ENCODE peak calls at places on chromosomes 7 and 10, in five cellular contexts. One of them, this sample, is unnamed.

GRCh38 chr7:128879939-128880746 is 17.5 kb downstream of the ATP6V1F start:
- DNase-seq in body of pancreas: peak
- DNase-seq in A549: peak
- DNase-seq in transverse colon: peak
- DNase-seq in adrenal gland: peak
- DNase-seq in this sample: peak

GRCh38 chr7:127504715-127505114 is 80.7 kb downstream of the GCC1 start:
- DNase-seq in body of pancreas: peak
- DNase-seq in A549: peak
- DNase-seq in transverse colon: peak
- DNase-seq in adrenal gland: no peak
- DNase-seq in this sample: no peak

GRCh38 chr7:98802088-98802780 is 67.6 kb downstream of the TMEM130 start:
- DNase-seq in body of pancreas: no peak
- DNase-seq in A549: peak
- DNase-seq in transverse colon: peak
- DNase-seq in adrenal gland: peak
- DNase-seq in this sample: no peak

GRCh38 chr10:34721201-34721840 is 93.8 kb downstream of the PARD3 start:
- DNase-seq in body of pancreas: no peak
- DNase-seq in A549: no peak
- DNase-seq in transverse colon: no peak
- DNase-seq in adrenal gland: no peak
- DNase-seq in this sample: no peak

GRCh38 chr7:124722292-124722691 is 43.3 kb downstream of the GPR37 start:
- DNase-seq in body of pancreas: no peak
- DNase-seq in A549: peak
- DNase-seq in transverse colon: no peak
- DNase-seq in adrenal gland: no peak
- DNase-seq in this sample: no peak

GRCh38 chr10:27345455-27345909 is 104.9 kb upstream of the ACBD5 start:
- DNase-seq in body of pancreas: no peak
- DNase-seq in A549: no peak
- DNase-seq in transverse colon: no peak
- DNase-seq in adrenal gland: no peak
- DNase-seq in this sample: no peak

GRCh38 chr10:85926986-85927385 is 439.6 kb downstream of the GRID1 start:
- DNase-seq in body of pancreas: no peak
- DNase-seq in A549: no peak
- DNase-seq in transverse colon: no peak
- DNase-seq in adrenal gland: no peak
- DNase-seq in this sample: no peak

GRCh38 chr10:121873236-121873635 is 54.6 kb downstream of the ATE1 start:
- DNase-seq in body of pancreas: no peak
- DNase-seq in A549: no peak
- DNase-seq in transverse colon: no peak
- DNase-seq in adrenal gland: no peak
- DNase-seq in this sample: no peak

GRCh38 chr7:43785425-43785824 is 26.9 kb downstream of the BLVRA start:
- DNase-seq in body of pancreas: no peak
- DNase-seq in A549: peak
- DNase-seq in transverse colon: peak
- DNase-seq in adrenal gland: peak
- DNase-seq in this sample: peak

GRCh38 chr10:44366936-44367630 is 17.8 kb downstream of the CXCL12 start:
- DNase-seq in body of pancreas: no peak
- DNase-seq in A549: no peak
- DNase-seq in transverse colon: no peak
- DNase-seq in adrenal gland: no peak
- DNase-seq in this sample: no peak

GRCh38 chr10:116767235-116767634 is 24.9 kb upstream of the HSPA12A start:
- DNase-seq in body of pancreas: no peak
- DNase-seq in A549: peak
- DNase-seq in transverse colon: peak
- DNase-seq in adrenal gland: peak
- DNase-seq in this sample: peak

GRCh38 chr10:3716093-3716492 is 68.9 kb downstream of the KLF6 start:
- DNase-seq in body of pancreas: no peak
- DNase-seq in A549: no peak
- DNase-seq in transverse colon: no peak
- DNase-seq in adrenal gland: no peak
- DNase-seq in this sample: no peak

GRCh38 chr7:157775560-157776332 is 438.9 kb downstream of the DNAJB6 start:
- DNase-seq in body of pancreas: no peak
- DNase-seq in A549: peak
- DNase-seq in transverse colon: no peak
- DNase-seq in adrenal gland: no peak
- DNase-seq in this sample: no peak

GRCh38 chr10:59332581-59332980 is 29.8 kb downstream of the FAM13C start:
- DNase-seq in body of pancreas: no peak
- DNase-seq in A549: no peak
- DNase-seq in transverse colon: no peak
- DNase-seq in adrenal gland: no peak
- DNase-seq in this sample: no peak

GRCh38 chr10:6753644-6754043 is 173.6 kb upstream of the PRKCQ start:
- DNase-seq in body of pancreas: no peak
- DNase-seq in A549: no peak
- DNase-seq in transverse colon: peak
- DNase-seq in adrenal gland: no peak
- DNase-seq in this sample: no peak

GRCh38 chr7:82723411-82723810 is 279.8 kb upstream of the CACNA2D1 start:
- DNase-seq in body of pancreas: no peak
- DNase-seq in A549: no peak
- DNase-seq in transverse colon: no peak
- DNase-seq in adrenal gland: no peak
- DNase-seq in this sample: no peak

GRCh38 chr10:65787571-65787970 is 1138.3 kb upstream of the LRRTM3 start:
- DNase-seq in body of pancreas: no peak
- DNase-seq in A549: no peak
- DNase-seq in transverse colon: no peak
- DNase-seq in adrenal gland: no peak
- DNase-seq in this sample: no peak

GRCh38 chr10:65791979-65792378 is 1133.9 kb upstream of the LRRTM3 start:
- DNase-seq in body of pancreas: no peak
- DNase-seq in A549: no peak
- DNase-seq in transverse colon: peak
- DNase-seq in adrenal gland: no peak
- DNase-seq in this sample: no peak

GRCh38 chr10:65786279-65786678 is 1139.6 kb upstream of the LRRTM3 start:
- DNase-seq in body of pancreas: no peak
- DNase-seq in A549: no peak
- DNase-seq in transverse colon: no peak
- DNase-seq in adrenal gland: no peak
- DNase-seq in this sample: no peak
- TF ChIP-seq POLR2A in body of pancreas: no peak
- TF ChIP-seq POLR2A in A549: no peak
- TF ChIP-seq POLR2A in transverse colon: no peak
- TF ChIP-seq POLR2A in adrenal gland: no peak
- TF ChIP-seq POLR2A in this sample: no peak

GRCh38 chr7:20267482-20267881 is 50.3 kb upstream of the MACC1 start:
- DNase-seq in body of pancreas: no peak
- DNase-seq in A549: no peak
- DNase-seq in transverse colon: no peak
- DNase-seq in adrenal gland: no peak
- DNase-seq in this sample: no peak
- TF ChIP-seq CTCF in body of pancreas: no peak
- TF ChIP-seq CTCF in A549: no peak
- TF ChIP-seq CTCF in transverse colon: no peak
- TF ChIP-seq CTCF in adrenal gland: no peak
- TF ChIP-seq CTCF in this sample: no peak

GRCh38 chr10:101060036-101060950 is 1.5 kb upstream of the KAZALD1 start:
- DNase-seq in body of pancreas: peak
- DNase-seq in A549: peak
- DNase-seq in transverse colon: peak
- DNase-seq in adrenal gland: peak
- DNase-seq in this sample: peak

GRCh38 chr10:101062231-101063161 is 707 bp downstream of the KAZALD1 start:
- DNase-seq in body of pancreas: peak
- DNase-seq in A549: peak
- DNase-seq in transverse colon: peak
- DNase-seq in adrenal gland: peak
- DNase-seq in this sample: peak

GRCh38 chr10:101063162-101063525 is 1.4 kb downstream of the KAZALD1 start:
- DNase-seq in body of pancreas: no peak
- DNase-seq in A549: no peak
- DNase-seq in transverse colon: no peak
- DNase-seq in adrenal gland: no peak
- DNase-seq in this sample: no peak

GRCh38 chr10:101061814-101062230 is at the start of gene KAZALD1:
- DNase-seq in body of pancreas: peak
- DNase-seq in A549: no peak
- DNase-seq in transverse colon: no peak
- DNase-seq in adrenal gland: no peak
- DNase-seq in this sample: no peak

DNA sequence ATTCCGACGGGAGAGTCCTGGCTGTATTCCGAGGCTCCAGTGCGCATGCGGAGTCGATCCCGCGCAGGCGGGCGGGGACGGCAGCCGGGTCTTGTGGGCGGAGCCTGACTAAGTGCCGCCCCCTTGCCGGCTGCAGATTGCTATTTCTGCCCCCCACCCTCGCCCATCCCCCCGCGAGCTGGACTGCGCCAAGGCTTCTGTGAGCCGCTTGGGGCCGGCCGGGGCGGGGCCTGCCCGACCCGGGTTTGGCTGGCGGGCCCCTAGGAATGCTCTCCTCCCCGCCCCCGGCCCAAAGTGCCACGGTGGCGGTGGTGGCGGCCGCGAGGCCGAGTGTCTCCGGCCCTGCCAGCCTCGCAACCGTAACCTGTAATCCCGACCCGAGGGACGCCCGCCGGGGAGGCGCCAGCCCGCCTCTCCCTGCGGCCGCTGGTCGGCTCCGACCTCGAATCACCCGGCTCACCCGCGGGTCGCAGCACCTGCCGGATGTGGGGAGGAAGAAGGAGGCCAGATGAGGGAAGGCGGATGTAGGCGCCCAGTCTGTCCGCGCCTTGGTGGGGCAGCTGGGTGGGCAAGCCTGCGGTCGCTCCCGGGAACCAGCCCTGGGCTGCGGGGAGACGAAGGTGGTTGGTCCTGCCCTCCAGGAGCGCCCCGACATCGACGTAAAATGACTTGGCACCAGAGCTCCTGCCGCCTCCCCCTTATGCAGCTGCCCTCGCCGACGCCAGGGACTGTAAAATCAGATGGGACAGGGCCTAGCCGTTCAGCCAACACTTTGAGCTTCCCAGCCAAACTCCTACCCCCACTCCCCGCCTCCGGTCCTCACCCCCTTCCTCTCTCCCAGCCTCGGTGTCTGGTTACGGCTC is 607 bp upstream of the KAZALD1 start:
- DNase-seq in body of pancreas: peak
- DNase-seq in A549: peak
- DNase-seq in transverse colon: peak
- DNase-seq in adrenal gland: peak
- DNase-seq in this sample: peak
- TF ChIP-seq POLR2A in body of pancreas: peak
- TF ChIP-seq POLR2A in A549: peak
- TF ChIP-seq POLR2A in transverse colon: peak
- TF ChIP-seq POLR2A in adrenal gland: no peak
- TF ChIP-seq POLR2A in this sample: no peak

GRCh38 chr7:96415293-96415940 is 93.5 kb upstream of the SLC25A13 start:
- DNase-seq in body of pancreas: no peak
- DNase-seq in A549: no peak
- DNase-seq in transverse colon: no peak
- DNase-seq in adrenal gland: no peak
- DNase-seq in this sample: no peak

GRCh38 chr7:96414931-96415292 is 93.0 kb upstream of the SLC25A13 start:
- DNase-seq in body of pancreas: peak
- DNase-seq in A549: peak
- DNase-seq in transverse colon: peak
- DNase-seq in adrenal gland: peak
- DNase-seq in this sample: no peak

GRCh38 chr7:96417784-96418183 is 95.9 kb upstream of the SLC25A13 start:
- DNase-seq in body of pancreas: no peak
- DNase-seq in A549: no peak
- DNase-seq in transverse colon: no peak
- DNase-seq in adrenal gland: no peak
- DNase-seq in this sample: no peak

GRCh38 chr7:96418600-96418999 is 96.7 kb upstream of the SLC25A13 start:
- DNase-seq in body of pancreas: no peak
- DNase-seq in A549: no peak
- DNase-seq in transverse colon: no peak
- DNase-seq in adrenal gland: no peak
- DNase-seq in this sample: no peak

DNA sequence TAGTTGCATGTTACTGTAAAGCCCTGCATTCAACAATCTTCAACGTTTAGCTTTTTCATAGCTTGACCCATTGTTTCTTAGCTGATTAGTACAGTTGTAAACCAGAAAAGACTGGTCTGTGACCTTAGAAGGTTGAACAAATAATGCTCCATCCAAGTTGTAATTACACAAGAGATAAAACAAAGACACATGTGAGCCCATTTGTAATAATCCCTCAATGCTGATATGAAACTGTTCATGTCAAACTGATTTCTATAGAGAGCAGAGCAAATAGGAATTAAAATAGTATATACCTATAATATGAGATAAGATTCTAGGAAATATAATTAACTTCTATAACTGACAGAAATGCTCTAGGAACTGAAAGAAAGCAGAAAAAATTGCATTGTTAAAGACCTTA is 94.7 kb upstream of the SLC25A13 start:
- DNase-seq in body of pancreas: no peak
- DNase-seq in A549: no peak
- DNase-seq in transverse colon: no peak
- DNase-seq in adrenal gland: no peak
- DNase-seq in this sample: no peak
- TF ChIP-seq CTCF in body of pancreas: no peak
- TF ChIP-seq CTCF in A549: no peak
- TF ChIP-seq CTCF in transverse colon: no peak
- TF ChIP-seq CTCF in adrenal gland: no peak
- TF ChIP-seq CTCF in this sample: no peak

GRCh38 chr10:82358486-82359097 is 483.6 kb downstream of the NRG3 start:
- DNase-seq in body of pancreas: no peak
- DNase-seq in A549: no peak
- DNase-seq in transverse colon: no peak
- DNase-seq in adrenal gland: no peak
- DNase-seq in this sample: no peak

GRCh38 chr10:82361317-82361716 is 486.3 kb downstream of the NRG3 start:
- DNase-seq in body of pancreas: no peak
- DNase-seq in A549: no peak
- DNase-seq in transverse colon: no peak
- DNase-seq in adrenal gland: no peak
- DNase-seq in this sample: no peak
- TF ChIP-seq POLR2A in body of pancreas: no peak
- TF ChIP-seq POLR2A in A549: no peak
- TF ChIP-seq POLR2A in transverse colon: no peak
- TF ChIP-seq POLR2A in adrenal gland: no peak
- TF ChIP-seq POLR2A in this sample: no peak